ENCODE peak calls at places on chromosomes 3 and 15, in seven cellular contexts. G, I, C, S, U, O and N are unnamed samples.

GRCh38 chr3:4680227-4680691 is 187.1 kb downstream of the ITPR1 start:
- DNase-seq in G (peak), I (no peak), C (no peak), S (no peak), U (no peak), O (no peak), N (no peak)

GRCh38 chr15:31327674-31328424 is 1.2 kb downstream of the KLF13 start:
- DNase-seq in G (peak), I (peak), C (peak), S (no peak), U (peak), O (peak), N (peak)

GRCh38 chr3:16300881-16301359 is 35.9 kb downstream of the OXNAD1 start:
- DNase-seq in G (no peak), I (no peak), C (no peak), S (no peak), U (no peak), O (peak), N (no peak)

GRCh38 chr15:90883526-90883931 is 775 bp upstream of the FES start:
- DNase-seq in G (no peak), I (peak), C (no peak), S (no peak), U (no peak), O (no peak), N (no peak)

GRCh38 chr3:148102156-148102555 is 595.5 kb upstream of the AGTR1 start:
- DNase-seq in G (no peak), I (no peak), C (peak), S (no peak), U (no peak), O (no peak), N (no peak)

GRCh38 chr15:52085289-52085688 is 27.3 kb downstream of the BCL2L10 start:
- DNase-seq in G (no peak), I (no peak), C (no peak), S (no peak), U (no peak), O (no peak), N (no peak)

GRCh38 chr3:37997791-37998370 is 7.3 kb downstream of the VILL start:
- DNase-seq in G (no peak), I (no peak), C (no peak), S (no peak), U (no peak), O (no peak), N (no peak)

GRCh38 chr3:158725348-158725966 is 6.8 kb downstream of the RARRES1 start:
- DNase-seq in G (peak), I (peak), C (peak), S (no peak), U (no peak), O (no peak), N (no peak)

GRCh38 chr3:89606151-89606550 is 498.7 kb downstream of the EPHA3 start:
- DNase-seq in G (no peak), I (peak), C (no peak), S (no peak), U (no peak), O (no peak), N (no peak)

GRCh38 chr3:156174229-156174847 is 54.0 kb downstream of the KCNAB1 start:
- DNase-seq in G (peak), I (no peak), C (peak), S (no peak), U (no peak), O (no peak), N (no peak)

GRCh38 chr3:14565791-14566588 is 25.8 kb upstream of the GRIP2 start:
- DNase-seq in G (no peak), I (no peak), C (peak), S (no peak), U (no peak), O (peak), N (peak)

GRCh38 chr3:157417247-157417646 is 19.4 kb upstream of the PTX3 start:
- DNase-seq in G (peak), I (no peak), C (no peak), S (no peak), U (no peak), O (no peak), N (no peak)

GRCh38 chr3:188595890-188596376 is 442.0 kb downstream of the LPP start:
- DNase-seq in G (no peak), I (no peak), C (peak), S (no peak), U (no peak), O (no peak), N (no peak)

GRCh38 chr3:46617941-46618340 is 5.6 kb downstream of the FAM240A start:
- DNase-seq in G (no peak), I (no peak), C (no peak), S (no peak), U (no peak), O (no peak), N (no peak)

GRCh38 chr3:79086514-79086913 is 681.3 kb downstream of the ROBO1 start:
- DNase-seq in G (peak), I (no peak), C (peak), S (no peak), U (peak), O (peak), N (peak)

GRCh38 chr3:53350652-53351051 is 3.3 kb upstream of the DCP1A start:
- DNase-seq in G (peak), I (no peak), C (peak), S (no peak), U (no peak), O (peak), N (peak)

GRCh38 chr15:90881181-90881977 is 2.9 kb upstream of the FES start:
- DNase-seq in G (no peak), I (no peak), C (no peak), S (no peak), U (no peak), O (no peak), N (no peak)

GRCh38 chr3:61686228-61686648 is 124.9 kb downstream of the PTPRG start:
- DNase-seq in G (no peak), I (no peak), C (no peak), S (no peak), U (no peak), O (no peak), N (no peak)

GRCh38 chr15:100786901-100787566 is 92.6 kb upstream of the ALDH1A3 start:
- DNase-seq in G (no peak), I (no peak), C (no peak), S (no peak), U (peak), O (no peak), N (no peak)

GRCh38 chr3:6971933-6972332 is 111.0 kb downstream of the GRM7 start:
- DNase-seq in G (no peak), I (no peak), C (no peak), S (no peak), U (no peak), O (no peak), N (no peak)

GRCh38 chr3:79200456-79200855 is 567.3 kb downstream of the ROBO1 start:
- DNase-seq in G (no peak), I (no peak), C (no peak), S (no peak), U (no peak), O (no peak), N (no peak)

GRCh38 chr15:71753346-71753745 is 57.0 kb upstream of the NR2E3 start:
- DNase-seq in G (no peak), I (no peak), C (peak), S (no peak), U (no peak), O (no peak), N (no peak)